ENCODE peak calls at places on chromosomes 16 and 17, in ten cellular contexts. S is breast epithelium, W is heart right ventricle, Y is left ventricle myocardium inferior, E is upper lobe of left lung, K is suprapubic skin, Q is body of pancreas, H is transverse colon, F is A549, J is SK-N-SH. O is an unnamed sample. For H3K4me1, the result is how much of the 10 kb centered on the place peaks cover.

GRCh38 chr17:42016411-42016831 is 818 bp downstream of the DNAJC7 start:
- DNase-seq in S (no peak), W (no peak), Y (no peak), E (peak), K (no peak), Q (no peak), H (no peak), F (no peak), J (peak), O (no peak)

GRCh38 chr16:24611310-24611709 is 71.9 kb downstream of the RBBP6 start:
- DNase-seq in S (no peak), W (no peak), Y (no peak), E (no peak), K (no peak), Q (no peak), H (no peak), F (no peak), J (no peak), O (no peak)

GRCh38 chr16:48632137-48632774 is 22.3 kb upstream of the N4BP1 start:
- DNase-seq in S (no peak), W (no peak), Y (no peak), E (no peak), K (no peak), Q (no peak), H (no peak), F (no peak), J (no peak), O (no peak)

GRCh38 chr17:80991645-80992076 is at the start of gene CHMP6:
- DNase-seq in S (no peak), W (peak), Y (peak), E (peak), K (peak), Q (peak), H (peak), F (peak), J (peak), O (peak)

GRCh38 chr17:50696365-50696879 is 11.3 kb downstream of the ANKRD40 start:
- DNase-seq in S (no peak), W (no peak), Y (no peak), E (no peak), K (no peak), Q (no peak), H (no peak), F (no peak), J (no peak), O (no peak)

GRCh38 chr17:33753452-33753851 is 460.4 kb upstream of the ASIC2 start:
- DNase-seq in S (no peak), W (no peak), Y (no peak), E (no peak), K (no peak), Q (no peak), H (no peak), F (no peak), J (no peak), O (no peak)

GRCh38 chr16:48448799-48449481 is 63.7 kb upstream of the SIAH1 start:
- DNase-seq in S (no peak), W (no peak), Y (no peak), E (peak), K (no peak), Q (no peak), H (no peak), F (no peak), J (no peak), O (no peak)

GRCh38 chr17:19933633-19934032 is 44.0 kb downstream of the AKAP10 start:
- DNase-seq in S (no peak), W (no peak), Y (no peak), E (no peak), K (no peak), Q (no peak), H (no peak), F (no peak), J (no peak), O (no peak)

GRCh38 chr17:78347453-78347852 is 12.4 kb downstream of the SOCS3 start:
- DNase-seq in S (no peak), W (no peak), Y (no peak), E (peak), K (no peak), Q (peak), H (no peak), F (no peak), J (no peak), O (no peak)

GRCh38 chr17:58215685-58216084 is 3.4 kb downstream of the MKS1 start:
- DNase-seq in S (no peak), W (no peak), Y (no peak), E (no peak), K (no peak), Q (no peak), H (no peak), F (no peak), J (peak), O (no peak)

GRCh38 chr17:73052923-73053322 is 39.6 kb downstream of the SLC39A11 start:
- DNase-seq in S (no peak), W (no peak), Y (no peak), E (no peak), K (no peak), Q (no peak), H (no peak), F (no peak), J (no peak), O (no peak)

GRCh38 chr17:1002771-1003555 is 6.0 kb downstream of the TIMM22 start:
- DNase-seq in S (no peak), W (no peak), Y (no peak), E (no peak), K (no peak), Q (no peak), H (no peak), F (no peak), J (no peak), O (no peak)

GRCh38 chr17:31313982-31314787 is at the start of gene EVI2B:
- DNase-seq in S (no peak), W (no peak), Y (no peak), E (peak), K (no peak), Q (no peak), H (no peak), F (no peak), J (no peak), O (no peak)

GRCh38 chr16:67547423-67548264 is 14.7 kb upstream of the CTCF start:
- DNase-seq in S (no peak), W (no peak), Y (peak), E (no peak), K (no peak), Q (peak), H (peak), F (no peak), J (no peak), O (peak)

GRCh38 chr17:27318633-27319032 is 24.7 kb downstream of the WSB1 start:
- DNase-seq in S (no peak), W (no peak), Y (no peak), E (no peak), K (no peak), Q (no peak), H (no peak), F (no peak), J (no peak), O (no peak)

GRCh38 chr16:64475627-64476351 is 646.1 kb downstream of the CDH11 start:
- DNase-seq in S (no peak), W (no peak), Y (no peak), E (no peak), K (no peak), Q (no peak), H (no peak), F (no peak), J (no peak), O (no peak)

GRCh38 chr16:85575910-85576309 is 37.2 kb upstream of the GSE1 start:
- DNase-seq in S (no peak), W (no peak), Y (no peak), E (no peak), K (no peak), Q (no peak), H (no peak), F (no peak), J (no peak), O (no peak)

GRCh38 chr16:4298761-4299522 is 16.9 kb upstream of the GLIS2 start:
- DNase-seq in S (peak), W (peak), Y (peak), E (peak), K (no peak), Q (peak), H (peak), F (peak), J (peak), O (no peak)

GRCh38 chr17:77769215-77769614 is 189.3 kb upstream of the TNRC6C start:
- DNase-seq in S (no peak), W (no peak), Y (no peak), E (peak), K (no peak), Q (no peak), H (no peak), F (no peak), J (no peak), O (no peak)

GRCh38 chr17:47821424-47822379 is at the start of gene OSBPL7:
- DNase-seq in S (peak), W (peak), Y (peak), E (peak), K (no peak), Q (peak), H (peak), F (peak), J (peak), O (peak)

GRCh38 chr17:37676115-37676925 is 33.1 kb upstream of the DDX52 start:
- DNase-seq in S (no peak), W (no peak), Y (no peak), E (no peak), K (no peak), Q (no peak), H (peak), F (no peak), J (no peak), O (no peak)
- H3K4me1 ChIP-seq in S (under half), W (under half), Y (under half), E (under half), K (under half), Q (under half), H (under half), F (under half), J (under half), O (under half)

DNA sequence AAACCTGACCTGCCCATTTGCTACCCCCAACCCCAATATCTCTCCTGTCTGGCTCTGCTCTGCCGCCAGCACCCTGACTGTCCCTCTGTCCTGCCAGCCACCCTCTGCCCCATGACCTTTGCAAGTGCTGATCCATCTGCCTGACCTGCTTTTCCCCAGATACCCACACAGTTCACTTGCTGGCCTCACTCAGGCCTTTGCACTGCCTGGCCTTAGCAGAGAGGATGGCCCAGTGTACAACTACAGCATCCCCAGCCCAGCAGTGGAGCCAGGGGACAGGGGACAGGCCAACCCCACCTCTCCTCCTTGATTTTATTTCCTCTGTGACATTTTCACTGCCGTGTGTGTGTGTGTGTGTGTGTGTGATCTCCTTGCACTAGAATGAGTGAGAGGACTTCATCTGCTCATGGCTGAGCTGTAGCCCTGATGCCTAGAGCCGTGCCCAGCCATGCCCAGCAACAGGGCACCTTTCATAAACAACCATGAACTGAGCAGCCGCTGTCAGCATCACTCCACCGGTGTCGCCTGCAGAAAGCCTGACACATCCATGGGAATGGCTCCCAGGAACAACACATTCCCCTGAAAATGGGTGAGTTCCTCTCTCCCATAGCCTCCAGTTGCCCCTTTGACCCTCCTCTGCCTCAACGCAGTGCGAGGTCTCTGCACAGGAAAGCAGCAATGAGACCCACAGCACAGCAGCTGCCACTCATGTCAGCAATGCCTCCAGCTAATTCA is 36.0 kb upstream of the RBFOX3 start:
- DNase-seq in S (peak), W (no peak), Y (no peak), E (no peak), K (peak), Q (no peak), H (no peak), F (no peak), J (peak), O (no peak)
- H3K4me3 ChIP-seq in S (no peak), W (no peak), Y (no peak), E (no peak), K (no peak), Q (no peak), H (no peak), F (no peak), J (no peak), O (no peak)

GRCh38 chr16:72937916-72938315 is 110.0 kb downstream of the ZFHX3 start:
- DNase-seq in S (no peak), W (no peak), Y (no peak), E (no peak), K (no peak), Q (no peak), H (no peak), F (no peak), J (no peak), O (no peak)
- H3K4me1 ChIP-seq in S (under half), W (half or more), Y (half or more), E (under half), K (under half), Q (half or more), H (under half), F (under half), J (under half), O (under half)

GRCh38 chr16:27267037-27267677 is 1.4 kb downstream of the NSMCE1 start:
- DNase-seq in S (no peak), W (no peak), Y (no peak), E (no peak), K (no peak), Q (no peak), H (no peak), F (no peak), J (no peak), O (no peak)
- H3K4me3 ChIP-seq in S (no peak), W (no peak), Y (no peak), E (no peak), K (no peak), Q (no peak), H (no peak), F (no peak), J (peak), O (no peak)

DNA sequence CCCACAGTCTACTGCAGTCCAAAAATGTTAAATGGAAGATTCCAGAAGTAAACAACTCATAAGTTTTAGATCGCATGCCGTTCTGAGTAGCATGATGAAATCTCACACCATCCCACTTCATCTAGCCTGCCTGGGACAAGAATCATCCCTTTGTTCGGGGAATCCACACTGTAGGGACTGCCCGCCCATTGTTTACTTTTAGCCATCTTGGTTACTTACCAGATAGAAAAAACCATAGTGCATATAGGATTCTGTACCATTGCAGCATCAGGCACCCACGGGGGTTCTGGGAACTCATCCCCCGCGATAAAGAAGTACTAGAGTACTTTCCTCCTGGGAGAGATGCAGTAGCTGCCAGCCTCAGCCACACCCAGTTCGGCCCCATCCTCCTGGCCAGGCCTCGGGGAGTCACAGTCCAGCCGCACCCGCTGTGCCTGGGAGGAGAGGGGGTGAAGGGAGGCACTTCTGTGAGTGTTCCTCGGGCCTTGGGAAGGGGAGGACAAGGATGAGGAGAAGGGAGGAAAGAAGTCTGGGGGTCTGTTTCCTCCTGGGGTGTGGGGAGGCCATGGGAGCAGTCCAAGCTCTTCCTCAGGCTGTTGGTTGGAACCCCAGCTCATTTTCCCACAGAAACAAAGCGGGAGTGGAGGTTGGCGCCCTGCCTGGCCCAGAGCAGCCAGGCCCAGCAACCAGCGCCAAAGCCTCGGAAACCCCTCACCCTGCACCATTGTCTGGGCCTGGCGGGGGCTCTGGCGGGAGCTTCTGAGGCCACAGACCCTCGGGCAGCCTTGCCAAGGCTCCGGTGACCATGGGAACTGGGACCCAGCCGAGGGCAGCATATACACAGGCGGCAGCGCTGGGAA is 8.9 kb downstream of the TRIM47 start:
- DNase-seq in S (no peak), W (peak), Y (peak), E (no peak), K (no peak), Q (no peak), H (peak), F (peak), J (peak), O (no peak)
- H3K4me1 ChIP-seq in S (under half), W (half or more), Y (half or more), E (under half), K (half or more), Q (under half), H (half or more), F (under half), J (under half), O (under half)

GRCh38 chr17:82870091-82870491 is 30.3 kb upstream of the ZNF750 start:
- DNase-seq in S (no peak), W (no peak), Y (no peak), E (no peak), K (no peak), Q (no peak), H (no peak), F (no peak), J (no peak), O (no peak)

GRCh38 chr17:82869536-82869935 is 29.7 kb upstream of the ZNF750 start:
- DNase-seq in S (no peak), W (no peak), Y (no peak), E (no peak), K (no peak), Q (no peak), H (no peak), F (no peak), J (no peak), O (no peak)

GRCh38 chr17:82871056-82871775 is 31.4 kb upstream of the ZNF750 start:
- DNase-seq in S (no peak), W (no peak), Y (no peak), E (no peak), K (no peak), Q (no peak), H (no peak), F (no peak), J (no peak), O (no peak)

GRCh38 chr17:82871776-82872561 is 32.1 kb upstream of the ZNF750 start:
- DNase-seq in S (no peak), W (no peak), Y (no peak), E (no peak), K (no peak), Q (no peak), H (no peak), F (no peak), J (no peak), O (no peak)

DNA sequence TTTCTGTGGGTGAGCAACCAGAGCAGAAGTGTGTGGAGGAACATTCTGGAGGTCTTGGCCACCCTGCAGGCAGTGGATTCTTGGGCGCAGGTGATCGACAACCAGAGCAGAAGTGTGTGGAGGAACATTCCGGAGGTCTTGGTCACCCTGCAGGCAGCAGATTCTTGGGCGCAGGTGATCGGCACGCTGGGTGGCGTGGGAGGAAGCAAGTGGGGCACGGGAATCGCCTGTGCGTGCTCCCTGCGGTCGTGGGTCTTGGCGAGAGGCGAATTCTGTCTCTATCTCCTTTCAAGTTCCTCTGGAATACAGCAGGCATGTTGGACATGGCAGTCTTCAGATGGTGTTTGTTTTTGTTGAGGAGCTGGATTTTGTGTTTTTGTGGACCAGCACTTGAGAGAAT is 30.7 kb upstream of the ZNF750 start:
- DNase-seq in S (no peak), W (no peak), Y (no peak), E (no peak), K (no peak), Q (no peak), H (no peak), F (no peak), J (no peak), O (no peak)
- H3K4me3 ChIP-seq in S (no peak), W (no peak), Y (no peak), E (no peak), K (no peak), Q (no peak), H (no peak), F (no peak), J (no peak), O (no peak)